ENCODE peak calls at places on chromosome 22, in six cellular contexts. X is adrenal gland; Q is activated naive CD8-positive, alpha-beta T cell treated with anti-CD3 and anti-CD28 coated beads, Interleukin-2, amount 50 U/mL, for 24 hours; Z is NCI-H345; C is fibroblast of the conjunctiva; E is EL. P is an unnamed sample.

GRCh38 chr22:42294034-42294985 is 23.9 kb upstream of the TCF20 start:
- DNase-seq in X (peak; percentile 65), Q (no peak), Z (peak; percentile 81), C (no peak), E (peak; percentile 31), P (no peak)

GRCh38 chr22:43017525-43018290 is 2.8 kb upstream of the PACSIN2 start:
- DNase-seq in X (no peak), Q (no peak), Z (no peak), C (no peak), E (no peak), P (no peak)

GRCh38 chr22:47195676-47196492 is 433.4 kb downstream of the TBC1D22A start:
- DNase-seq in X (no peak), Q (no peak), Z (no peak), C (no peak), E (no peak), P (no peak)

GRCh38 chr22:50508897-50509296 is 873 bp downstream of the NCAPH2 start:
- DNase-seq in X (no peak), Q (no peak), Z (no peak), C (no peak), E (no peak), P (no peak)

GRCh38 chr22:46684706-46685105 is 53.3 kb downstream of the CERK start:
- DNase-seq in X (no peak), Q (no peak), Z (peak; percentile 6), C (no peak), E (no peak), P (no peak)

GRCh38 chr22:17788023-17788330 is 13.7 kb upstream of the BID start:
- DNase-seq in X (no peak), Q (no peak), Z (no peak), C (no peak), E (no peak), P (no peak)

GRCh38 chr22:24505337-24505736 is 10.2 kb downstream of the UPB1 start:
- DNase-seq in X (no peak), Q (no peak), Z (no peak), C (no peak), E (no peak), P (no peak)

GRCh38 chr22:28942801-28943500 is 59.6 kb downstream of the ZNRF3 start:
- DNase-seq in X (no peak), Q (no peak), Z (no peak), C (no peak), E (no peak), P (peak; percentile 45)

GRCh38 chr22:43533656-43534428 is 122.0 kb downstream of the MPPED1 start:
- DNase-seq in X (no peak), Q (no peak), Z (no peak), C (no peak), E (no peak), P (no peak)

P was measured in WERI-Rb-1.